ENCODE peak calls at places on chromosomes 12 and 14, in eight cellular contexts. U is colonic mucosa; K is uterus; H is heart left ventricle; X is CD8-positive, alpha-beta T cell; V is neuronal stem cell; E is A549; O is adrenal gland. R is an unnamed sample. For H3K4me1, the result is how much of the 10 kb centered on the place peaks cover.

GRCh38 chr14:20697273-20698017 is 8.9 kb downstream of the ANG start:
- DNase-seq in U (peak), H (peak), K (no peak), X (peak), O (peak), V (peak), E (peak), R (peak)

GRCh38 chr12:79706156-79706555 is 15.4 kb upstream of the PAWR start:
- DNase-seq in V (no peak), H (no peak), O (no peak), U (no peak), X (no peak), E (no peak), K (no peak), R (no peak)

GRCh38 chr12:22684526-22685118 is 59.7 kb downstream of the ETNK1 start:
- DNase-seq in H (no peak), V (peak), X (no peak), O (no peak), K (no peak), E (peak), U (no peak), R (no peak)

GRCh38 chr14:101997429-101998336 is 33.3 kb downstream of the DYNC1H1 start:
- DNase-seq in H (no peak), U (no peak), X (no peak), E (no peak), K (no peak), O (peak), V (no peak), R (no peak)

GRCh38 chr12:65656904-65657351 is 167.4 kb upstream of the HMGA2 start:
- DNase-seq in V (no peak), K (no peak), H (no peak), X (no peak), U (no peak), O (no peak), E (peak), R (no peak)

GRCh38 chr12:40946612-40947194 is 241.4 kb upstream of the PDZRN4 start:
- DNase-seq in U (no peak), E (peak), X (no peak), V (peak), K (no peak), O (no peak), H (no peak), R (no peak)

GRCh38 chr12:61798778-61799177 is 461.4 kb upstream of the USP15 start:
- DNase-seq in X (no peak), O (no peak), U (no peak), H (no peak), E (no peak), K (no peak), V (no peak), R (no peak)

GRCh38 chr14:25042362-25043299 is 7.3 kb downstream of the STXBP6 start:
- DNase-seq in V (peak), E (peak), O (peak), H (peak), U (peak), K (no peak), X (no peak), R (no peak)

GRCh38 chr14:65792208-65792905 is 379.8 kb downstream of the FUT8 start:
- DNase-seq in E (peak), V (no peak), K (no peak), H (no peak), U (no peak), O (no peak), X (no peak), R (no peak)

GRCh38 chr12:48934312-48934706 is 9.0 kb upstream of the FKBP11 start:
- DNase-seq in X (no peak), O (no peak), H (no peak), V (no peak), U (no peak), K (no peak), E (peak), R (no peak)

GRCh38 chr14:24377660-24378059 is 9.7 kb downstream of the NFATC4 start:
- DNase-seq in V (no peak), H (no peak), X (no peak), E (no peak), K (no peak), O (peak), U (no peak), R (no peak)

GRCh38 chr14:59214702-59215302 is 26.3 kb downstream of the DAAM1 start:
- DNase-seq in E (no peak), K (no peak), U (no peak), X (no peak), V (no peak), O (no peak), H (no peak), R (no peak)

GRCh38 chr14:23324455-23324846 is 3.2 kb downstream of the PABPN1 start:
- DNase-seq in X (no peak), V (no peak), E (no peak), U (no peak), H (no peak), O (peak), K (no peak), R (no peak)

GRCh38 chr14:23321572-23322547 is 603 bp downstream of the PABPN1 start:
- DNase-seq in O (peak), E (peak), H (peak), K (peak), X (no peak), V (peak), U (peak), R (peak)

GRCh38 chr14:23323838-23324454 is 2.7 kb downstream of the PABPN1 start:
- DNase-seq in O (no peak), H (no peak), V (no peak), U (no peak), K (no peak), E (no peak), X (no peak), R (no peak)

GRCh38 chr14:23320584-23321571 is at the start of gene PABPN1:
- DNase-seq in X (peak), K (peak), H (peak), U (peak), E (peak), O (peak), V (peak), R (peak)

DNA sequence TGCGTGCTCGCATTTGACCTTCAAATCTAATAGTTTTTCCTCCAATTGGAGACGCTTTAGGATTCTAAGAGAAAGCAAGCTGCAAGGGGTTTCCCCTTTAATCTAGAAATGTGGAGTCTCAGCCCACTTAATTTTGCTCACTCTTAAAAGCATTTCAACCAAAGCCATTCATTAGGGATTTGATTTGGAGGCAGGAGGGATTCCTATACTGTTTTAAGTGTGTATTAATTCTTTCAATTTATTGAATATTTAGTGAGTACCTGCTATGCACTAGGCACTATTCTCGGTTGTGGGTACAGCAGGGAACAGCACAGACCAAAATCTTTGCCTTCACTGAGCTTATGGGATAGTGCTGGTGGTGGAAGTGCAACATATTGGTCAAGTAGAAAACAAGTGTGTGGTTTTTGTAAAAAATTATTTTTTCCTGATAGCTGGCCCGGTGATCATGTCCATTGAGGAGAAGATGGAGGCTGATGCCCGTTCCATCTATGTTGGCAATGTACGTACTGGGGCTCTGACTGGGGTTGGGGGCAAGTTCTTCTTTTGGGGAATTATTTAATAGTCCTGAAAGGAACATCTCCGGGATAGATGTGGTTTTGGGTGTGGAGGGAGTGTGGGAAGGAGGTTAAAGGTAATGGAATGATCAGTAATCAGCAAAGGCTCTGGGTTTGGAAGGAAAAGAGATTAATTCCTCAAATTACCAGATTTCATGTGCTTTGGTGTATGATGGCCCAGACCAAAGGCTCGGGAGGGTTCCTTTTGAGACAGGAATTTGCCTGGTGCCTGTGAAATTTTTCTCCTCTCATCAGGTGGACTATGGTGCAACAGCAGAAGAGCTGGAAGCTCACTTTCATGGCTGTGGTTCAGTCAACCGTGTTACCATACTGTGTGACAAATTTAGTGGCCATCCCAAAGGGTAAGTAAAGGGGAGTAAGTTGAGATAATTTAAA is 1.6 kb downstream of the PABPN1 start:
- DNase-seq in E (no peak), U (no peak), K (no peak), V (no peak), O (peak), H (no peak), X (no peak), R (no peak)
- H3K27ac ChIP-seq in E (peak), U (peak), K (peak), V (peak), O (no peak), H (peak), X (peak), R (peak)

DNA sequence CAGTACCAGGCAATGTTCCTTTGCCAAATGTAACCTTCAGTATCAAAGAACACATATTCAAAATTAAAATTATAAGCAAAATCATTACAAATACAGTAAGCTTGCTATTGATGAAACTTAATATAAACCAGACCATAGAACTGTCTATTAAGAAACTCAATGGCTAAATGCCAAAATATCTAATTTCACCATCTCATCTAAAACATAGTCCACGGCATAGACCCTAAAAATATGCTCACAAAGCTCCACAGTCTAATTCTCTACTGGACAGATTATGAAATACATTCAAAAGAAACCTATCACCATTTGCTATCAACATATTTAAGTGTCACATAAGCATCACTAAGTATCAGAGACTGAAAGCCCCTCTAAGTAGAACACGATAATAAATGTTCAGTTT is 25.2 kb downstream of the DUSP16 start:
- DNase-seq in U (no peak), E (no peak), X (no peak), O (no peak), H (no peak), V (no peak), K (no peak), R (no peak)
- H3K4me1 ChIP-seq in U (under half), E (under half), X (under half), O (half or more), H (under half), V (under half), K (under half), R (half or more)

GRCh38 chr12:11499802-11500201 is 104.4 kb upstream of the PRB2 start:
- DNase-seq in K (no peak), U (no peak), V (no peak), X (no peak), H (no peak), O (no peak), E (no peak), R (no peak)

GRCh38 chr12:11497995-11498394 is 102.6 kb upstream of the PRB2 start:
- DNase-seq in U (no peak), X (no peak), E (no peak), H (no peak), O (no peak), V (no peak), K (no peak), R (no peak)

GRCh38 chr12:11496157-11496851 is 100.9 kb upstream of the PRB2 start:
- DNase-seq in X (no peak), H (no peak), E (no peak), K (no peak), U (no peak), O (no peak), V (no peak), R (no peak)

GRCh38 chr12:11500222-11500860 is 105.0 kb upstream of the PRB2 start:
- DNase-seq in H (peak), O (peak), E (peak), X (peak), U (peak), K (peak), V (peak), R (peak)

GRCh38 chr12:11497438-11497837 is 102.1 kb upstream of the PRB2 start:
- DNase-seq in V (no peak), K (no peak), O (no peak), U (no peak), X (no peak), H (no peak), E (no peak), R (no peak)
- H3K4me3 ChIP-seq in V (no peak), K (no peak), O (no peak), U (no peak), X (no peak), H (no peak), E (no peak), R (no peak)

DNA sequence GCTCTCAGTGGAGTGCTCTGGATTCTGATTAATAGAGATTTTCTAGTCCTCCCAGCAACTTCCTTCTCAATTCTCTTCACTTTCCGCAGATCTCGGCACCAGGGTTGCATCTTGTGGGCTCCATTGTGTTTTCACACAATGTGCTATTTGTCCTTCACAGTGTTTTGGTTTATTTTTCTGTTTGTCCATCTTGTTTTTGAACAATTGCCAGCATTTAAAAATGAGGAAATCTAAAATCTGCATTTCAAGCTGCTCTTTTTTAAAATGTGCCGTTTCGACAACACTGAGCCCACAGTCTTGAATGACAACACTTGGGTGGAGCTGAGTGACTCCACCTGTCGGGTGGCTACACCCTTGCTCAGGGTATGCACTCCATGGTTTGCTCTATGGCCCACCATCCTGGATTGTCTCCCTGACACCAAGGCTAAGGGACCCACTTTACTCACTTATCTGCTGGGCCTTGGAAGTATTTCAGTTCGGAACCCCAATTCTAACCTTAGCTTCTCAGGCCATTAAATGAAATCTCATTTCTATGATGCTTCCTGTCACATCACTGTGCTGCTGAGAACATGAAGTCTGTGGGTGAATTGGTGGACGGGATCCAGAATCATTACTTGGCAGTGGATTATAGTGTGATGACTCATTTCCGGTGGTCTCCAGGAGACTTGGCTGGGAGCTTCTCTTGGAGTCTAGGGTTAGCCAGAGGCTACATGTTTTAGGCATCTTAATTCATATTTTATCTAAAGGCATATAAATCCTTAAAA is 3.4 kb upstream of the MYRFL start:
- DNase-seq in E (peak), O (no peak), V (no peak), H (no peak), U (no peak), K (no peak), X (no peak), R (no peak)
- H3K27ac ChIP-seq in E (no peak), O (no peak), V (no peak), H (no peak), U (no peak), K (no peak), X (no peak), R (no peak)

R was measured in psoas muscle.